ENCODE peak calls at places on chromosomes 16 and 17, in eight cellular contexts. One of them, this sample, is unnamed.

GRCh38 chr17:1769826-1770477 is 8.1 kb downstream of the SERPINF1 start:
- DNase-seq in left lung: no peak
- DNase-seq in pancreas: no peak
- DNase-seq in thoracic aorta: no peak
- DNase-seq in dorsolateral prefrontal cortex: no peak
- DNase-seq in Calu3: no peak
- DNase-seq in GM12878: no peak
- DNase-seq in GM10248: no peak
- DNase-seq in this sample: no peak

GRCh38 chr17:83182620-83183063 is 103.2 kb downstream of the METRNL start:
- DNase-seq in left lung: peak; percentile 51
- DNase-seq in pancreas: peak; percentile 9
- DNase-seq in thoracic aorta: no peak
- DNase-seq in dorsolateral prefrontal cortex: no peak
- DNase-seq in Calu3: no peak
- DNase-seq in GM12878: no peak
- DNase-seq in GM10248: no peak
- DNase-seq in this sample: no peak

GRCh38 chr17:69485901-69486643 is 71.6 kb downstream of the MAP2K6 start:
- DNase-seq in left lung: no peak
- DNase-seq in pancreas: no peak
- DNase-seq in thoracic aorta: no peak
- DNase-seq in dorsolateral prefrontal cortex: no peak
- DNase-seq in Calu3: no peak
- DNase-seq in GM12878: no peak
- DNase-seq in GM10248: no peak
- DNase-seq in this sample: no peak

GRCh38 chr16:17396762-17397498 is 73.8 kb downstream of the XYLT1 start:
- DNase-seq in left lung: no peak
- DNase-seq in pancreas: peak; percentile 69
- DNase-seq in thoracic aorta: no peak
- DNase-seq in dorsolateral prefrontal cortex: no peak
- DNase-seq in Calu3: peak; percentile 68
- DNase-seq in GM12878: no peak
- DNase-seq in GM10248: no peak
- DNase-seq in this sample: no peak

GRCh38 chr16:82761858-82762257 is 135.1 kb downstream of the CDH13 start:
- DNase-seq in left lung: no peak
- DNase-seq in pancreas: no peak
- DNase-seq in thoracic aorta: no peak
- DNase-seq in dorsolateral prefrontal cortex: no peak
- DNase-seq in Calu3: no peak
- DNase-seq in GM12878: no peak
- DNase-seq in GM10248: no peak
- DNase-seq in this sample: no peak

GRCh38 chr17:82497483-82498405 is 21.8 kb upstream of the FOXK2 start:
- DNase-seq in left lung: peak; percentile 47
- DNase-seq in pancreas: peak; percentile 40
- DNase-seq in thoracic aorta: no peak
- DNase-seq in dorsolateral prefrontal cortex: no peak
- DNase-seq in Calu3: no peak
- DNase-seq in GM12878: no peak
- DNase-seq in GM10248: peak; percentile 42
- DNase-seq in this sample: no peak

GRCh38 chr17:50290074-50290702 is 15.9 kb downstream of the TMEM92 start:
- DNase-seq in left lung: peak; percentile 80
- DNase-seq in pancreas: no peak
- DNase-seq in thoracic aorta: peak; percentile 78
- DNase-seq in dorsolateral prefrontal cortex: no peak
- DNase-seq in Calu3: peak; percentile 70
- DNase-seq in GM12878: no peak
- DNase-seq in GM10248: no peak
- DNase-seq in this sample: peak; percentile 79

GRCh38 chr16:30113031-30113710 is at the start of gene GDPD3:
- DNase-seq in left lung: peak; percentile 57
- DNase-seq in pancreas: peak; percentile 49
- DNase-seq in thoracic aorta: no peak
- DNase-seq in dorsolateral prefrontal cortex: no peak
- DNase-seq in Calu3: peak; percentile 74
- DNase-seq in GM12878: no peak
- DNase-seq in GM10248: no peak
- DNase-seq in this sample: peak; percentile 70

GRCh38 chr17:80980397-80981061 is 11.1 kb upstream of the CHMP6 start:
- DNase-seq in left lung: no peak
- DNase-seq in pancreas: no peak
- DNase-seq in thoracic aorta: no peak
- DNase-seq in dorsolateral prefrontal cortex: no peak
- DNase-seq in Calu3: no peak
- DNase-seq in GM12878: no peak
- DNase-seq in GM10248: no peak
- DNase-seq in this sample: no peak

GRCh38 chr17:59798111-59798510 is 90.7 kb downstream of the VMP1 start:
- DNase-seq in left lung: no peak
- DNase-seq in pancreas: no peak
- DNase-seq in thoracic aorta: no peak
- DNase-seq in dorsolateral prefrontal cortex: no peak
- DNase-seq in Calu3: no peak
- DNase-seq in GM12878: no peak
- DNase-seq in GM10248: no peak
- DNase-seq in this sample: no peak

GRCh38 chr17:77610518-77610893 is 348.0 kb upstream of the TNRC6C start:
- DNase-seq in left lung: no peak
- DNase-seq in pancreas: no peak
- DNase-seq in thoracic aorta: no peak
- DNase-seq in dorsolateral prefrontal cortex: no peak
- DNase-seq in Calu3: no peak
- DNase-seq in GM12878: no peak
- DNase-seq in GM10248: no peak
- DNase-seq in this sample: no peak

GRCh38 chr17:82649501-82650261 is 1.4 kb upstream of the WDR45B start:
- DNase-seq in left lung: no peak
- DNase-seq in pancreas: peak; percentile 55
- DNase-seq in thoracic aorta: no peak
- DNase-seq in dorsolateral prefrontal cortex: no peak
- DNase-seq in Calu3: no peak
- DNase-seq in GM12878: no peak
- DNase-seq in GM10248: no peak
- DNase-seq in this sample: peak; percentile 68

GRCh38 chr17:43645765-43646481 is 15.8 kb downstream of the MEOX1 start:
- DNase-seq in left lung: peak; percentile 50
- DNase-seq in pancreas: peak; percentile 37
- DNase-seq in thoracic aorta: peak; percentile 23
- DNase-seq in dorsolateral prefrontal cortex: no peak
- DNase-seq in Calu3: peak; percentile 24
- DNase-seq in GM12878: no peak
- DNase-seq in GM10248: no peak
- DNase-seq in this sample: peak; percentile 84

GRCh38 chr16:53191413-53191812 is 136.6 kb downstream of the CHD9 start:
- DNase-seq in left lung: no peak
- DNase-seq in pancreas: no peak
- DNase-seq in thoracic aorta: no peak
- DNase-seq in dorsolateral prefrontal cortex: no peak
- DNase-seq in Calu3: no peak
- DNase-seq in GM12878: no peak
- DNase-seq in GM10248: no peak
- DNase-seq in this sample: no peak

GRCh38 chr16:52861614-52862022 is 191.1 kb downstream of the CHD9NB start:
- DNase-seq in left lung: no peak
- DNase-seq in pancreas: no peak
- DNase-seq in thoracic aorta: no peak
- DNase-seq in dorsolateral prefrontal cortex: no peak
- DNase-seq in Calu3: peak; percentile 61
- DNase-seq in GM12878: no peak
- DNase-seq in GM10248: no peak
- DNase-seq in this sample: no peak

GRCh38 chr17:61065263-61065773 is 334.3 kb upstream of the TBX2 start:
- DNase-seq in left lung: no peak
- DNase-seq in pancreas: no peak
- DNase-seq in thoracic aorta: no peak
- DNase-seq in dorsolateral prefrontal cortex: no peak
- DNase-seq in Calu3: no peak
- DNase-seq in GM12878: no peak
- DNase-seq in GM10248: peak; percentile 11
- DNase-seq in this sample: no peak

GRCh38 chr17:46071796-46072195 is 72.7 kb downstream of the STH start:
- DNase-seq in left lung: no peak
- DNase-seq in pancreas: no peak
- DNase-seq in thoracic aorta: no peak
- DNase-seq in dorsolateral prefrontal cortex: no peak
- DNase-seq in Calu3: no peak
- DNase-seq in GM12878: no peak
- DNase-seq in GM10248: no peak
- DNase-seq in this sample: no peak

GRCh38 chr17:36532435-36532975 is 2.2 kb downstream of the MYO19 start:
- DNase-seq in left lung: no peak
- DNase-seq in pancreas: no peak
- DNase-seq in thoracic aorta: no peak
- DNase-seq in dorsolateral prefrontal cortex: no peak
- DNase-seq in Calu3: no peak
- DNase-seq in GM12878: no peak
- DNase-seq in GM10248: no peak
- DNase-seq in this sample: no peak

GRCh38 chr16:14112539-14112856 is 41.4 kb downstream of the MRTFB start:
- DNase-seq in left lung: no peak
- DNase-seq in pancreas: no peak
- DNase-seq in thoracic aorta: no peak
- DNase-seq in dorsolateral prefrontal cortex: no peak
- DNase-seq in Calu3: no peak
- DNase-seq in GM12878: no peak
- DNase-seq in GM10248: no peak
- DNase-seq in this sample: no peak

GRCh38 chr17:21210411-21211076 is 3.4 kb downstream of the TMEM11 start:
- DNase-seq in left lung: no peak
- DNase-seq in pancreas: no peak
- DNase-seq in thoracic aorta: no peak
- DNase-seq in dorsolateral prefrontal cortex: no peak
- DNase-seq in Calu3: no peak
- DNase-seq in GM12878: no peak
- DNase-seq in GM10248: no peak
- DNase-seq in this sample: no peak

GRCh38 chr17:75144816-75145511 is 9.3 kb downstream of the JPT1 start:
- DNase-seq in left lung: no peak
- DNase-seq in pancreas: no peak
- DNase-seq in thoracic aorta: no peak
- DNase-seq in dorsolateral prefrontal cortex: peak; percentile 9
- DNase-seq in Calu3: no peak
- DNase-seq in GM12878: no peak
- DNase-seq in GM10248: no peak
- DNase-seq in this sample: no peak

GRCh38 chr16:22326369-22326652 is 29.1 kb downstream of the POLR3E start:
- DNase-seq in left lung: no peak
- DNase-seq in pancreas: no peak
- DNase-seq in thoracic aorta: no peak
- DNase-seq in dorsolateral prefrontal cortex: no peak
- DNase-seq in Calu3: no peak
- DNase-seq in GM12878: no peak
- DNase-seq in GM10248: no peak
- DNase-seq in this sample: no peak

GRCh38 chr17:73197141-73197540 is 4.3 kb downstream of the COG1 start:
- DNase-seq in left lung: no peak
- DNase-seq in pancreas: no peak
- DNase-seq in thoracic aorta: no peak
- DNase-seq in dorsolateral prefrontal cortex: no peak
- DNase-seq in Calu3: no peak
- DNase-seq in GM12878: no peak
- DNase-seq in GM10248: no peak
- DNase-seq in this sample: no peak
- TF ChIP-seq CTCF in left lung: no peak
- TF ChIP-seq CTCF in pancreas: no peak
- TF ChIP-seq CTCF in thoracic aorta: no peak
- TF ChIP-seq CTCF in dorsolateral prefrontal cortex: no peak
- TF ChIP-seq CTCF in Calu3: no peak
- TF ChIP-seq CTCF in GM12878: no peak
- TF ChIP-seq CTCF in GM10248: no peak
- TF ChIP-seq CTCF in this sample: no peak

GRCh38 chr17:51641999-51642398 is 381.7 kb downstream of the UTP18 start:
- DNase-seq in left lung: no peak
- DNase-seq in pancreas: no peak
- DNase-seq in thoracic aorta: no peak
- DNase-seq in dorsolateral prefrontal cortex: no peak
- DNase-seq in Calu3: no peak
- DNase-seq in GM12878: no peak
- DNase-seq in GM10248: no peak
- DNase-seq in this sample: no peak

GRCh38 chr17:51640108-51640622 is 379.8 kb downstream of the UTP18 start:
- DNase-seq in left lung: no peak
- DNase-seq in pancreas: no peak
- DNase-seq in thoracic aorta: no peak
- DNase-seq in dorsolateral prefrontal cortex: no peak
- DNase-seq in Calu3: no peak
- DNase-seq in GM12878: no peak
- DNase-seq in GM10248: peak; percentile 16
- DNase-seq in this sample: no peak

GRCh38 chr17:51638909-51639308 is 378.6 kb downstream of the UTP18 start:
- DNase-seq in left lung: no peak
- DNase-seq in pancreas: no peak
- DNase-seq in thoracic aorta: no peak
- DNase-seq in dorsolateral prefrontal cortex: no peak
- DNase-seq in Calu3: no peak
- DNase-seq in GM12878: no peak
- DNase-seq in GM10248: no peak
- DNase-seq in this sample: no peak

GRCh38 chr17:51636291-51636690 is 375.9 kb downstream of the UTP18 start:
- DNase-seq in left lung: no peak
- DNase-seq in pancreas: no peak
- DNase-seq in thoracic aorta: no peak
- DNase-seq in dorsolateral prefrontal cortex: no peak
- DNase-seq in Calu3: no peak
- DNase-seq in GM12878: no peak
- DNase-seq in GM10248: no peak
- DNase-seq in this sample: no peak
- TF ChIP-seq CTCF in left lung: no peak
- TF ChIP-seq CTCF in pancreas: no peak
- TF ChIP-seq CTCF in thoracic aorta: no peak
- TF ChIP-seq CTCF in dorsolateral prefrontal cortex: no peak
- TF ChIP-seq CTCF in Calu3: no peak
- TF ChIP-seq CTCF in GM12878: no peak
- TF ChIP-seq CTCF in GM10248: no peak
- TF ChIP-seq CTCF in this sample: no peak

GRCh38 chr17:3447625-3448024 is 14.0 kb upstream of the OR1E2 start:
- DNase-seq in left lung: no peak
- DNase-seq in pancreas: no peak
- DNase-seq in thoracic aorta: no peak
- DNase-seq in dorsolateral prefrontal cortex: no peak
- DNase-seq in Calu3: no peak
- DNase-seq in GM12878: no peak
- DNase-seq in GM10248: no peak
- DNase-seq in this sample: no peak
- TF ChIP-seq CTCF in left lung: no peak
- TF ChIP-seq CTCF in pancreas: no peak
- TF ChIP-seq CTCF in thoracic aorta: no peak
- TF ChIP-seq CTCF in dorsolateral prefrontal cortex: no peak
- TF ChIP-seq CTCF in Calu3: no peak
- TF ChIP-seq CTCF in GM12878: peak; percentile 21
- TF ChIP-seq CTCF in GM10248: no peak
- TF ChIP-seq CTCF in this sample: no peak

GRCh38 chr17:53186004-53186403 is 636.7 kb upstream of the KIF2B start:
- DNase-seq in left lung: no peak
- DNase-seq in pancreas: no peak
- DNase-seq in thoracic aorta: no peak
- DNase-seq in dorsolateral prefrontal cortex: no peak
- DNase-seq in Calu3: no peak
- DNase-seq in GM12878: no peak
- DNase-seq in GM10248: no peak
- DNase-seq in this sample: no peak

GRCh38 chr17:53193044-53193443 is 629.7 kb upstream of the KIF2B start:
- DNase-seq in left lung: no peak
- DNase-seq in pancreas: no peak
- DNase-seq in thoracic aorta: no peak
- DNase-seq in dorsolateral prefrontal cortex: no peak
- DNase-seq in Calu3: no peak
- DNase-seq in GM12878: no peak
- DNase-seq in GM10248: no peak
- DNase-seq in this sample: no peak

GRCh38 chr17:53191878-53192277 is 630.8 kb upstream of the KIF2B start:
- DNase-seq in left lung: no peak
- DNase-seq in pancreas: no peak
- DNase-seq in thoracic aorta: no peak
- DNase-seq in dorsolateral prefrontal cortex: no peak
- DNase-seq in Calu3: no peak
- DNase-seq in GM12878: no peak
- DNase-seq in GM10248: no peak
- DNase-seq in this sample: no peak
- TF ChIP-seq CTCF in left lung: no peak
- TF ChIP-seq CTCF in pancreas: no peak
- TF ChIP-seq CTCF in thoracic aorta: no peak
- TF ChIP-seq CTCF in dorsolateral prefrontal cortex: no peak
- TF ChIP-seq CTCF in Calu3: no peak
- TF ChIP-seq CTCF in GM12878: no peak
- TF ChIP-seq CTCF in GM10248: no peak
- TF ChIP-seq CTCF in this sample: no peak